ENCODE peak calls at places on chromosomes 3 and 15, in seven cellular contexts. O, V, M, S, Q, T and C are unnamed samples.

GRCh38 chr3:59654953-59655430 is 605.2 kb upstream of the CFAP20DC start:
- DNase-seq in O (no peak), V (no peak), M (no peak), S (no peak), Q (no peak), T (no peak), C (no peak)

GRCh38 chr15:66757521-66757920 is 55.5 kb downstream of the SMAD6 start:
- DNase-seq in O (no peak), V (no peak), M (no peak), S (no peak), Q (peak; percentile 50), T (no peak), C (no peak)

GRCh38 chr3:149388001-149388435 is 10.6 kb upstream of the TM4SF1 start:
- DNase-seq in O (peak; percentile 95), V (no peak), M (no peak), S (peak; percentile 82), Q (no peak), T (no peak), C (peak; percentile 85)

GRCh38 chr3:10508235-10508618 is 2.8 kb upstream of the ATP2B2 start:
- DNase-seq in O (no peak), V (no peak), M (no peak), S (no peak), Q (no peak), T (no peak), C (no peak)

GRCh38 chr15:73747847-73748605 is 5.1 kb downstream of the INSYN1 start:
- DNase-seq in O (no peak), V (no peak), M (no peak), S (no peak), Q (no peak), T (no peak), C (no peak)

GRCh38 chr3:24829632-24830229 is 335.1 kb upstream of the THRB start:
- DNase-seq in O (no peak), V (peak; percentile 11), M (no peak), S (peak; percentile 4), Q (peak; percentile 74), T (no peak), C (no peak)

GRCh38 chr3:24067483-24067882 is 122.4 kb downstream of the NR1D2 start:
- DNase-seq in O (no peak), V (no peak), M (no peak), S (no peak), Q (no peak), T (no peak), C (no peak)

GRCh38 chr3:60588806-60589205 is 662.4 kb downstream of the FHIT start:
- DNase-seq in O (peak; percentile 87), V (no peak), M (no peak), S (no peak), Q (no peak), T (no peak), C (peak; percentile 8)

GRCh38 chr3:195266428-195266827 is 4.5 kb downstream of the XXYLT1 start:
- DNase-seq in O (no peak), V (no peak), M (no peak), S (no peak), Q (no peak), T (no peak), C (no peak)

DNA sequence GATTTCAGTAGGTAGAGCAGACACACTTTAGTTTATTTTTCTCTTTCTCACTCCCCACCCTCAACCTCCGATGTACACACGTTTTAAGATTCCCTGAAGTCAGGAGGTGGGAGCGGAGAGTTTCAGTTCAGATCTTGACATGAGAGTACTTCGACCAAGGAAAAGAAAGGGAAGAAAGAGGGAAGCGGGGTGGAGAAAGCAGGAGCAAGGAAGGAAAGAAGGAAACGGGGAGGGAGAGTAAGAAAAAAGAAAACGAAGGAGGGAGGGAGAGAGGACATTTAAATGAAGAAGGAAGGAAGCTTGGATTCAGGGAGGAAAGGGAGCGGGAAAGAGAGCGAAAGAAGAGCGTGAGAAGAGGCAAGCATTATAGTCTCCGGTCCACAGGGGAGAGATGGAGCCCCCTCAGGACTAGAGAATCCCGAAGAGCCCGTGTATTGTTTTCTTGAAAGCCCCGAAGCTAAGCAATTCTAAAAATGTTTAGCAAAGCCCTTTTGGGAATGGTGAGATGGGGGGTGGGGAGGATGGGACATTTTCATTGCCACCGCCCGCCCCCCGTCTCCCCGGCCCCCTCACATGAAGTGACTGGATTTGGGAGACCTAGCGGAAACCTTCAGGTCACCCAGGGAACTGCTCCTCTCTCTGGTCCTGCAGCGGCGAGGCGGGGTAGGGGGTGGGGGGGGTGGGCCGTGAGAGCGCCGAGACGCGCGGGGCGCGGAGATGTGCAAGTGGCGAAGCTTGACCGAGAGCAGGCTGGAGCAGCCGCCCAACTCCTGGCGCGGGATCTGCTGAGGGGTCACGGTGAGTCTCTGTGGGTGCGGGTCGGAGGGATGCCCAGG is 942 bp upstream of the MME start:
- DNase-seq in O (no peak), V (no peak), M (no peak), S (peak; percentile 36), Q (no peak), T (no peak), C (no peak)
- TF ChIP-seq CTCF in O (no peak), V (no peak), M (no peak), S (no peak), Q (no peak), T (no peak), C (no peak)

GRCh38 chr15:80697316-80697715 is 2.2 kb downstream of the ABHD17C start:
- DNase-seq in O (no peak), V (no peak), M (no peak), S (no peak), Q (no peak), T (no peak), C (no peak)

GRCh38 chr15:80695099-80695910 is at the start of gene ABHD17C:
- DNase-seq in O (peak; percentile 72), V (peak; percentile 89), M (peak; percentile 14), S (peak; percentile 74), Q (peak; percentile 89), T (peak; percentile 58), C (no peak)

GRCh38 chr15:80693682-80694623 is 1.2 kb upstream of the ABHD17C start:
- DNase-seq in O (no peak), V (peak; percentile 40), M (no peak), S (no peak), Q (no peak), T (no peak), C (no peak)

GRCh38 chr15:80694624-80695098 is 449 bp upstream of the ABHD17C start:
- DNase-seq in O (peak; percentile 48), V (peak; percentile 38), M (peak; percentile 5), S (peak; percentile 63), Q (peak; percentile 74), T (peak; percentile 49), C (no peak)

GRCh38 chr15:80695911-80696651 is 971 bp downstream of the ABHD17C start:
- DNase-seq in O (peak; percentile 22), V (no peak), M (peak; percentile 5), S (peak; percentile 26), Q (peak; percentile 78), T (peak; percentile 41), C (no peak)
- TF ChIP-seq CTCF in O (peak; percentile 40), V (no peak), M (no peak), S (peak; percentile 35), Q (peak; percentile 41), T (no peak), C (peak; percentile 43)

GRCh38 chr3:20041197-20041780 is 1.0 kb downstream of the KAT2B start:
- DNase-seq in O (peak; percentile 71), V (peak; percentile 71), M (peak; percentile 58), S (peak; percentile 72), Q (peak; percentile 93), T (peak; percentile 65), C (no peak)

GRCh38 chr3:20039082-20039764 is 1.0 kb upstream of the KAT2B start:
- DNase-seq in O (no peak), V (no peak), M (no peak), S (no peak), Q (no peak), T (no peak), C (no peak)

GRCh38 chr3:20039765-20040475 is at the start of gene KAT2B:
- DNase-seq in O (peak; percentile 60), V (peak; percentile 84), M (peak; percentile 81), S (peak; percentile 70), Q (peak; percentile 93), T (peak; percentile 86), C (no peak)

GRCh38 chr3:20042331-20042730 is 2.1 kb downstream of the KAT2B start:
- DNase-seq in O (no peak), V (no peak), M (no peak), S (no peak), Q (no peak), T (no peak), C (no peak)

DNA sequence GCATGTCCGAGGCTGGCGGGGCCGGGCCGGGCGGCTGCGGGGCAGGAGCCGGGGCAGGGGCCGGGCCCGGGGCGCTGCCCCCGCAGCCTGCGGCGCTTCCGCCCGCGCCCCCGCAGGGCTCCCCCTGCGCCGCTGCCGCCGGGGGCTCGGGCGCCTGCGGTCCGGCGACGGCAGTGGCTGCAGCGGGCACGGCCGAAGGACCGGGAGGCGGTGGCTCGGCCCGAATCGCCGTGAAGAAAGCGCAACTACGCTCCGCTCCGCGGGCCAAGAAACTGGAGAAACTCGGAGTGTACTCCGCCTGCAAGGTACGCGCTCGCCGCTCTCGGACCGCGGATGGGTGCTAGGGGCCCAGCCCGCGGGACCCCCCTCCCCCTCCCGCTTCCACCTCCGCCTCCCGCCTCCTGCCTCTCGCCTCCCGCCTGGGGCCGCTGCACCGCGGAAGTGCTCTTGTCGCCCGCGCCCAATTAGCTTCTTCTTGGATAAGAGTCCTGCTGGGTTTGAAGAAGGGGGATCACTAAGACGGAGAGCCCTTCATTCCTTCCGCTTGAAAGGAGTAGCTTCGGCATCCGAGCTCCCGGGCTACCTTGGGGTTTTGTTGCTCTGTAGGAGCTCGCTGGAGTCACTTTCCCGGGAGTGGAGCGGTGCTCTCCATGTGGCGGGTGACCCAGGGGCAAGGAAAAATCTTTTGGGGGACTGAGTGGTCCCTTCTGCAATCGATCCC is 390 bp downstream of the KAT2B start:
- DNase-seq in O (peak; percentile 75), V (peak; percentile 81), M (peak; percentile 51), S (peak; percentile 79), Q (peak; percentile 90), T (peak; percentile 68), C (no peak)
- TF ChIP-seq CTCF in O (peak; percentile 26), V (peak; percentile 18), M (no peak), S (peak; percentile 24), Q (no peak), T (no peak), C (no peak)

GRCh38 chr3:141253811-141254210 is 22.2 kb downstream of the PXYLP1 start:
- DNase-seq in O (no peak), V (no peak), M (no peak), S (no peak), Q (no peak), T (no peak), C (no peak)

GRCh38 chr3:141260131-141260927 is 28.7 kb downstream of the PXYLP1 start:
- DNase-seq in O (no peak), V (no peak), M (no peak), S (no peak), Q (peak; percentile 44), T (no peak), C (no peak)

GRCh38 chr3:141255137-141255536 is 23.5 kb downstream of the PXYLP1 start:
- DNase-seq in O (no peak), V (no peak), M (no peak), S (no peak), Q (no peak), T (no peak), C (no peak)

GRCh38 chr3:141257971-141258370 is 26.3 kb downstream of the PXYLP1 start:
- DNase-seq in O (no peak), V (no peak), M (no peak), S (no peak), Q (no peak), T (no peak), C (no peak)

DNA sequence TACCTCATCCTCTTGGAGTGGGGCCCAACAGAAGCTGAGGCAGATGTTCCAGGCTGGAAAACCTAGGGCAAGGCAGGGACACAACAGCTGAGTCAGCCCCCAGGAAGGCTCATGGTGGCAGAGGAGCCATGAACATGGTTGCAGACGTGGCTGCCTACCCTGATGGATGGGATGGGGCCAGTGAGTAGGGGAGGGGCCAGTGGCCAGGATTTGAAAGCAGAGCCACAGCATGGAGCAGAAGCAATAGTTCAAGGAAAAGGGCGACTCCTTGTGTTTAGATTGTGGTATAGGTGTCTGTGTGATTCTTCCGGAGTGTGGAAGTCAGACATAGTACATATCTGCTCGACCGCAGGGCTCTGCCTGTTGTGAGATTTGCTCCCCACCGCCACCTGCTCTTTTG is 24.2 kb downstream of the PXYLP1 start:
- DNase-seq in O (no peak), V (no peak), M (no peak), S (peak; percentile 44), Q (no peak), T (no peak), C (no peak)
- TF ChIP-seq CTCF in O (peak; percentile 19), V (peak; percentile 23), M (peak; percentile 55), S (peak; percentile 36), Q (peak; percentile 29), T (no peak), C (peak; percentile 16)